ENCODE peak calls at places on chromosomes 7 and 10, in eight cellular contexts. F, O, G, Q, X, M, Y and H are unnamed samples.

GRCh38 chr10:103192451-103193106 is 493 bp downstream of the NT5C2 start:
- DNase-seq in X (peak; percentile 77), F (peak; percentile 83), G (peak; percentile 27), Q (peak; percentile 92), M (peak; percentile 89), O (peak; percentile 76), Y (peak; percentile 55), H (peak; percentile 78)

GRCh38 chr10:70371846-70372245 is 10.6 kb downstream of the LRRC20 start:
- DNase-seq in G (no peak), X (no peak), M (no peak), F (no peak), Q (no peak), Y (no peak), O (no peak), H (no peak)

GRCh38 chr10:517872-518475 is 171.5 kb downstream of the DIP2C start:
- DNase-seq in X (no peak), Y (no peak), M (no peak), O (no peak), G (no peak), Q (no peak), F (no peak), H (no peak)

GRCh38 chr10:112955736-112956421 is 5.8 kb downstream of the TCF7L2 start:
- DNase-seq in O (no peak), M (no peak), Q (no peak), G (no peak), X (peak; percentile 94), F (no peak), Y (no peak), H (peak; percentile 89)

GRCh38 chr10:46037107-46037900 is 6.9 kb upstream of the NCOA4 start:
- DNase-seq in F (no peak), M (no peak), G (no peak), O (no peak), X (no peak), Q (no peak), Y (no peak), H (no peak)

GRCh38 chr10:76880931-76881330 is 756.7 kb downstream of the KCNMA1 start:
- DNase-seq in O (no peak), G (no peak), M (no peak), X (no peak), F (no peak), Y (no peak), Q (no peak), H (no peak)

GRCh38 chr10:130998046-130998435 is 313.5 kb downstream of the TCERG1L start:
- DNase-seq in Q (no peak), F (no peak), G (no peak), X (no peak), Y (no peak), M (no peak), O (no peak), H (no peak)

GRCh38 chr7:88229302-88229870 is 9.5 kb upstream of the SRI start:
- DNase-seq in X (no peak), O (no peak), M (no peak), Q (no peak), G (no peak), F (no peak), Y (no peak), H (no peak)

GRCh38 chr7:95205821-95206220 is 118.5 kb downstream of the PON1 start:
- DNase-seq in Y (peak; percentile 28), M (no peak), F (no peak), Q (no peak), G (no peak), O (no peak), X (peak; percentile 87), H (peak; percentile 84)

GRCh38 chr10:10961078-10961477 is 56.6 kb upstream of the CELF2 start:
- DNase-seq in O (no peak), X (no peak), Y (no peak), M (no peak), Q (no peak), F (no peak), G (no peak), H (no peak)

GRCh38 chr10:128463991-128464755 is 337.9 kb upstream of the MKI67 start:
- DNase-seq in Q (no peak), X (peak; percentile 25), Y (no peak), O (peak; percentile 6), M (peak; percentile 57), G (no peak), F (peak; percentile 23), H (peak; percentile 39)

GRCh38 chr7:91496251-91496820 is 232.1 kb downstream of the FZD1 start:
- DNase-seq in X (no peak), O (no peak), Y (no peak), M (no peak), F (no peak), G (no peak), Q (no peak), H (no peak)

GRCh38 chr10:133336131-133337078 is at the start of gene CALY:
- DNase-seq in F (no peak), G (peak; percentile 85), M (peak; percentile 80), X (no peak), O (peak; percentile 89), Y (no peak), Q (peak; percentile 43), H (no peak)

GRCh38 chr7:44119829-44120380 is 3.4 kb downstream of the POLD2 start:
- DNase-seq in Q (no peak), G (no peak), M (no peak), X (no peak), O (no peak), F (no peak), Y (no peak), H (no peak)

GRCh38 chr10:70685461-70685911 is 13.2 kb downstream of the ADAMTS14 start:
- DNase-seq in M (no peak), Y (no peak), Q (no peak), F (no peak), G (no peak), X (no peak), O (no peak), H (no peak)

GRCh38 chr10:10677479-10677878 is 340.2 kb upstream of the CELF2 start:
- DNase-seq in F (peak; percentile 44), O (no peak), Y (peak; percentile 65), Q (peak; percentile 62), M (peak; percentile 78), G (no peak), X (peak; percentile 89), H (peak; percentile 44)

GRCh38 chr10:43925793-43926192 is 277.1 kb upstream of the ZNF32 start:
- DNase-seq in X (no peak), F (no peak), O (no peak), M (no peak), G (no peak), Q (no peak), Y (no peak), H (no peak)

GRCh38 chr7:114082934-114083647 is 164.3 kb upstream of the PPP1R3A start:
- DNase-seq in F (peak; percentile 16), M (peak; percentile 68), X (peak; percentile 18), Q (peak; percentile 43), G (no peak), O (no peak), Y (no peak), H (no peak)

GRCh38 chr7:99707096-99707495 is 27.3 kb upstream of the CYP3A5 start:
- DNase-seq in Y (no peak), X (peak; percentile 21), O (no peak), M (no peak), Q (no peak), G (no peak), F (no peak), H (no peak)

GRCh38 chr10:91768123-91768522 is 30.1 kb upstream of the TNKS2 start:
- DNase-seq in X (peak; percentile 28), F (no peak), M (no peak), Y (no peak), O (no peak), Q (no peak), G (no peak), H (peak; percentile 6)

GRCh38 chr7:141144921-141145629 is 71.2 kb downstream of the TMEM178B start:
- DNase-seq in Y (no peak), G (no peak), O (no peak), M (no peak), X (no peak), Q (no peak), F (no peak), H (peak; percentile 77)

GRCh38 chr10:15060638-15061037 is 16.9 kb downstream of the OLAH start:
- DNase-seq in Q (no peak), Y (no peak), F (no peak), X (no peak), O (no peak), G (no peak), M (no peak), H (no peak)

GRCh38 chr7:84857336-84857735 is 329.5 kb downstream of the SEMA3D start:
- DNase-seq in X (no peak), Y (no peak), Q (no peak), G (no peak), M (no peak), O (no peak), F (no peak), H (no peak)

GRCh38 chr10:77550378-77550777 is 87.2 kb downstream of the KCNMA1 start:
- DNase-seq in Y (no peak), G (no peak), O (no peak), Q (no peak), M (no peak), F (no peak), X (no peak), H (no peak)

GRCh38 chr10:30704016-30704600 is 74.6 kb upstream of the LYZL2 start:
- DNase-seq in F (no peak), Q (no peak), O (no peak), Y (no peak), G (no peak), X (no peak), M (no peak), H (no peak)

GRCh38 chr7:66202380-66202779 is 2.8 kb upstream of the TPST1 start:
- DNase-seq in Q (no peak), X (no peak), F (no peak), M (no peak), O (no peak), Y (no peak), G (no peak), H (no peak)

GRCh38 chr10:34107623-34108516 is 707.2 kb downstream of the PARD3 start:
- DNase-seq in X (no peak), Y (no peak), Q (no peak), O (no peak), M (no peak), G (no peak), F (no peak), H (no peak)

GRCh38 chr7:35758421-35758820 is 42.4 kb upstream of the SEPTIN7 start:
- DNase-seq in F (no peak), Q (no peak), O (peak; percentile 24), M (peak; percentile 79), G (no peak), Y (no peak), X (no peak), H (no peak)

GRCh38 chr10:48655426-48656240 is 29.0 kb upstream of the WDFY4 start:
- DNase-seq in Y (peak; percentile 70), Q (peak; percentile 82), O (no peak), X (peak; percentile 65), F (peak; percentile 76), G (no peak), M (no peak), H (peak; percentile 73)